ENCODE peak calls at places on chromosomes 2 and 18, in seven cellular contexts. P, D, K, S, U, G and V are unnamed samples.

GRCh38 chr2:33595385-33595784 is 3.7 kb downstream of the FAM98A start:
- DNase-seq in D (no peak), U (no peak), K (no peak), G (no peak), P (no peak), S (no peak), V (no peak)

GRCh38 chr2:184681642-184682321 is 83.5 kb downstream of the ZNF804A start:
- DNase-seq in U (no peak), K (no peak), D (no peak), S (no peak), P (no peak), G (no peak), V (peak; percentile 63)

GRCh38 chr2:162480067-162480466 is 136.1 kb downstream of the GCA start:
- DNase-seq in K (no peak), P (no peak), D (peak; percentile 63), S (no peak), U (no peak), G (no peak), V (no peak)

GRCh38 chr2:19176172-19176852 is 182.1 kb downstream of the OSR1 start:
- DNase-seq in G (no peak), D (peak; percentile 21), U (no peak), S (no peak), K (no peak), P (no peak), V (no peak)

GRCh38 chr18:26458526-26459232 is 89.7 kb downstream of the KCTD1 start:
- DNase-seq in G (no peak), K (no peak), D (peak; percentile 78), U (no peak), P (no peak), S (no peak), V (no peak)

GRCh38 chr2:236636261-236636660 is 66.6 kb downstream of the ACKR3 start:
- DNase-seq in P (no peak), D (no peak), K (no peak), U (no peak), S (peak; percentile 72), G (no peak), V (no peak)

GRCh38 chr2:65267008-65267407 is 39.4 kb downstream of the ACTR2 start:
- DNase-seq in P (no peak), S (no peak), G (no peak), K (no peak), D (no peak), U (no peak), V (no peak)

GRCh38 chr2:151243468-151243867 is 18.2 kb downstream of the RBM43 start:
- DNase-seq in S (no peak), U (no peak), K (no peak), G (no peak), D (no peak), P (no peak), V (no peak)

GRCh38 chr2:236790991-236791390 is 221.4 kb downstream of the ACKR3 start:
- DNase-seq in K (no peak), G (no peak), S (no peak), U (no peak), P (no peak), D (no peak), V (no peak)

GRCh38 chr2:29014331-29014730 is 33.2 kb downstream of the TOGARAM2 start:
- DNase-seq in K (no peak), U (peak; percentile 42), D (no peak), P (no peak), S (no peak), G (no peak), V (no peak)

GRCh38 chr2:29012211-29012681 is 31.1 kb downstream of the TOGARAM2 start:
- DNase-seq in P (peak; percentile 31), K (peak; percentile 76), U (peak; percentile 86), D (no peak), G (no peak), S (no peak), V (no peak)

GRCh38 chr2:29011650-29012060 is 30.6 kb downstream of the TOGARAM2 start:
- DNase-seq in K (peak; percentile 81), P (no peak), D (peak; percentile 42), G (no peak), U (peak; percentile 86), S (no peak), V (no peak)

GRCh38 chr2:29014811-29015414 is 33.8 kb downstream of the TOGARAM2 start:
- DNase-seq in U (peak; percentile 76), D (peak; percentile 80), S (no peak), K (peak; percentile 74), P (peak; percentile 37), G (no peak), V (no peak)

DNA sequence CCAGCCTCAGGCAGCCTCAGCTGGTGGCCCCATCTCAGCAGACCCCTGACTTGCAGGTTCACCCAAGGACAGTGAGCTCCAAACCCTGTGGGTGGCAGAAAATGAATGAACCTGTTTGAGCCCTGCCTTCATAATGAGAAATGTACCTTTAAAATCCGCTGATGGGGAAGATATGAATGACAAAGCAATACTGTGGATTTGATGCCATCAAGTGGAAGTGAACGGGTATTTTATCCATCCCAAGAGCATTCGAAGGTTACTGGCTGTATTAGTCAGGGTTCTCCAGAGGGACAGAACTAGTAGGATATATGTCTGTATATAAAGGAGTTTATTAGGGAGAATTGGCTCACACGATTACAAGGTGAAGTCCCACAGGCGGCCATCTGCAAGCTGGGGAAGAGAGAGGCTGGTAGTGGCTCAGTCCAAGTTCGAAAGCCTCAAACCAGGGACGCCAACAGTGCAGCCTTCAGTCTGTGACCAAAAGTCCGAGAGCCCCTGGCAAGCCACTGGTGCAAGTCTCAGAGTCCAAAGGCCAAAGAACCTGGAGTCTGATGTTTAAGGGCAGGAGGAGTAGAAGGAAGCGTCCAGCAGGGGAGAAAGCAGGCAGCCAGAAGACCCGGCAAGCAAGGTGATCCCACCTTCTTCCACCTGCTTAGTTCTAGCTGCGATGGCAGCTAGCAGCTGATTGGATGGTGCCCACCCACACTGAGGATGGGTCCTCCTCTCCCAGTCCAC is 32.1 kb downstream of the TOGARAM2 start:
- DNase-seq in K (no peak), U (no peak), D (no peak), G (no peak), S (no peak), P (no peak), V (no peak)
- TF ChIP-seq CTCF in K (peak; percentile 13), U (no peak), D (no peak), G (no peak), S (no peak), P (no peak), V (peak; percentile 36)

GRCh38 chr2:385061-385460 is 97.2 kb upstream of the ALKAL2 start:
- DNase-seq in G (no peak), K (no peak), P (no peak), U (no peak), S (peak; percentile 41), D (no peak), V (no peak)

GRCh38 chr2:383888-384287 is 96.0 kb upstream of the ALKAL2 start:
- DNase-seq in S (peak; percentile 78), U (no peak), K (no peak), D (no peak), P (peak; percentile 58), G (no peak), V (peak; percentile 88)

GRCh38 chr2:381919-382833 is 94.3 kb upstream of the ALKAL2 start:
- DNase-seq in S (peak; percentile 38), P (no peak), K (no peak), U (no peak), G (no peak), D (no peak), V (no peak)

GRCh38 chr2:381181-381580 is 93.3 kb upstream of the ALKAL2 start:
- DNase-seq in P (no peak), U (no peak), G (no peak), D (no peak), K (no peak), S (peak; percentile 65), V (no peak)

DNA sequence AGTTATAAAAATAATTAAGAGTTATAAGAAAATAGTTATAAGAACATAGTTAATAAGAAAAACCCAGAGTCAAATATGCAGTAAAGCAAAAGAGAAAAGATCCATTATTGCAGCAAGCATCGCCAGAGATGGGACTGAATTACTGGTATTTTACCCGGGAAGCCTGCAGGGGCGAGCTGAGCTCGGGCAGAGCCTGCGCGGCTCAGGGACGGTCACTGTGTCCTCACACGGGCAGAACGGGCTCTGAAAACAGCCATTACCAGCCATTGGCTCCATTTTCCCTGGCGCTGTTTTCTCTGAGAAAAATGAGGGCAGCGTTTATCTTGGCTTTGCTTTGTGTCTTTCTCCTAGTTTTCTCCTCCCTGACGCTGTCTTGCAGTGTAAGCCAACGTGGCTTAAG is 95.3 kb upstream of the ALKAL2 start:
- DNase-seq in G (peak; percentile 30), S (peak; percentile 72), K (no peak), D (no peak), U (no peak), P (no peak), V (no peak)
- TF ChIP-seq CTCF in G (peak; percentile 39), S (no peak), K (no peak), D (peak; percentile 9), U (no peak), P (no peak), V (peak; percentile 57)

GRCh38 chr2:112075490-112076260 is 20.6 kb downstream of the TMEM87B start:
- DNase-seq in K (no peak), P (no peak), D (peak; percentile 64), G (no peak), U (no peak), S (no peak), V (no peak)
- TF ChIP-seq CTCF in K (no peak), P (no peak), D (no peak), G (no peak), U (no peak), S (no peak), V (no peak)

GRCh38 chr2:220228310-220229006 is 601.0 kb downstream of the SLC4A3 start:
- DNase-seq in U (no peak), P (no peak), S (no peak), G (no peak), K (no peak), D (peak; percentile 100), V (no peak)
- TF ChIP-seq CTCF in U (no peak), P (no peak), S (no peak), G (no peak), K (no peak), D (no peak), V (no peak)

DNA sequence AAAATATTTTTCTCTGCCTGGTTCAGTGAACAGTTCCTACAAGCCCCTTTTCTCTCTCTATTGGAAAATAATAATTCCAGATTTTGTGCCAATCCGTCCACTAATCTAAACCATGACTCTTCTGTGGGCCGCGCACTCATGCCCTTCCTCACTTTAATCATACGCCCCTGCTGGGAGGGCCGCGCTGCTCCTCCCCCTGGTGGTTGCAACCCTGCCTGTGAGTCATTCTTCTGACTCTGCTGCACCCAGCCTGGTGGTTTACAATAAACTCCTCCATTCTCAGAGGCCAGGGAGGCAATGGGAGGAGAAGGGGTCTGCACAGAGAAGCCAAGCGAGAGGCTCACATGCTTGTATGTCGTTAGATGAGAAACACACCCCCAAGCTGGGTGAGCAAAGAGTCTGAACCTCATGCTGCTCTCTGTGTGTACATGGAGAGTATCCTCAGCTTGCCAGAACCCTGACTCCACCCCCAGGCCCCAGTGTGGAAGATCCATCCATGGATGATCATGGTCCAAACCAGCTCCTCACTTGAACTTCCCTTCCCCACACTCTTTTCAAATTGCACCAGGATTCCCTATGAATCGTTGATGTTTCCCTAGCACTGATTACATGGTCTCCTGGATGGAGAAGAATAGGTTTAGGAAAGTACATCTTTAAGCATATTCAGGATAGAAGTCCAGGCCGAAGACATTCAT is 228.9 kb downstream of the ANKRD30B start:
- DNase-seq in P (no peak), K (no peak), D (no peak), S (no peak), U (no peak), G (no peak), V (no peak)
- TF ChIP-seq CTCF in P (no peak), K (no peak), D (no peak), S (no peak), U (no peak), G (no peak), V (no peak)